ENCODE peak calls at places on chromosomes 4 and X, in eight cellular contexts. One of them, this sample, is unnamed.
A peak's percentile ranks its signal among the peaks of the same experiment; 100 is the strongest.

GRCh38 chr4:65046496-65047101 is 623.7 kb downstream of the EPHA5 start:
- DNase-seq in HCT116: no peak
- DNase-seq in AG09309: no peak
- DNase-seq in heart left ventricle: no peak
- DNase-seq in aorta: no peak
- DNase-seq in BE2C: peak; percentile 13
- DNase-seq in A549: peak; percentile 29
- DNase-seq in lower leg skin: peak; percentile 16
- DNase-seq in this sample: no peak

GRCh38 chr4:74334636-74335035 is 26.4 kb downstream of the EPGN start:
- DNase-seq in lower leg skin: no peak
- DNase-seq in AG09309: no peak
- DNase-seq in heart left ventricle: no peak
- DNase-seq in A549: no peak
- DNase-seq in BE2C: no peak
- DNase-seq in aorta: no peak
- DNase-seq in HCT116: no peak
- DNase-seq in this sample: no peak

GRCh38 chr4:146548443-146548842 is 26.7 kb upstream of the SLC10A7 start:
- DNase-seq in HCT116: no peak
- DNase-seq in BE2C: no peak
- DNase-seq in aorta: no peak
- DNase-seq in A549: no peak
- DNase-seq in lower leg skin: no peak
- DNase-seq in heart left ventricle: no peak
- DNase-seq in AG09309: no peak
- DNase-seq in this sample: no peak

GRCh38 chrX:153476628-153477027 is 6.3 kb upstream of the HAUS7 start:
- DNase-seq in aorta: peak; percentile 90
- DNase-seq in heart left ventricle: peak; percentile 64
- DNase-seq in lower leg skin: no peak
- DNase-seq in AG09309: no peak
- DNase-seq in HCT116: no peak
- DNase-seq in BE2C: peak; percentile 75
- DNase-seq in A549: no peak
- DNase-seq in this sample: no peak

GRCh38 chr4:4502694-4503311 is 39.0 kb downstream of the STX18 start:
- DNase-seq in A549: no peak
- DNase-seq in HCT116: no peak
- DNase-seq in lower leg skin: no peak
- DNase-seq in heart left ventricle: no peak
- DNase-seq in AG09309: no peak
- DNase-seq in BE2C: no peak
- DNase-seq in aorta: no peak
- DNase-seq in this sample: no peak

GRCh38 chr4:44425614-44426208 is 22.9 kb downstream of the KCTD8 start:
- DNase-seq in A549: peak; percentile 21
- DNase-seq in HCT116: no peak
- DNase-seq in lower leg skin: no peak
- DNase-seq in AG09309: no peak
- DNase-seq in heart left ventricle: no peak
- DNase-seq in BE2C: peak; percentile 11
- DNase-seq in aorta: no peak
- DNase-seq in this sample: no peak

GRCh38 chr4:170259631-170260153 is 169.9 kb upstream of the AADAT start:
- DNase-seq in aorta: peak; percentile 58
- DNase-seq in lower leg skin: peak; percentile 71
- DNase-seq in BE2C: peak; percentile 90
- DNase-seq in HCT116: peak; percentile 93
- DNase-seq in A549: peak; percentile 86
- DNase-seq in heart left ventricle: peak; percentile 23
- DNase-seq in AG09309: peak; percentile 1
- DNase-seq in this sample: peak; percentile 53

GRCh38 chr4:174929346-174929745 is 11.2 kb downstream of the ADAM29 start:
- DNase-seq in AG09309: no peak
- DNase-seq in aorta: no peak
- DNase-seq in HCT116: no peak
- DNase-seq in lower leg skin: no peak
- DNase-seq in heart left ventricle: no peak
- DNase-seq in BE2C: no peak
- DNase-seq in A549: no peak
- DNase-seq in this sample: no peak

GRCh38 chr4:10670346-10670745 is 14.2 kb downstream of the CLNK start:
- DNase-seq in AG09309: no peak
- DNase-seq in BE2C: no peak
- DNase-seq in A549: no peak
- DNase-seq in aorta: no peak
- DNase-seq in lower leg skin: no peak
- DNase-seq in heart left ventricle: no peak
- DNase-seq in HCT116: no peak
- DNase-seq in this sample: no peak

GRCh38 chr4:74056858-74057562 is 18.5 kb upstream of the CXCL3 start:
- DNase-seq in AG09309: peak; percentile 80
- DNase-seq in HCT116: peak; percentile 68
- DNase-seq in A549: peak; percentile 71
- DNase-seq in aorta: no peak
- DNase-seq in heart left ventricle: no peak
- DNase-seq in lower leg skin: no peak
- DNase-seq in BE2C: no peak
- DNase-seq in this sample: no peak

GRCh38 chrX:1423215-1423614 is 29.5 kb downstream of the ASMTL start:
- DNase-seq in BE2C: no peak
- DNase-seq in HCT116: no peak
- DNase-seq in AG09309: no peak
- DNase-seq in lower leg skin: no peak
- DNase-seq in heart left ventricle: no peak
- DNase-seq in aorta: peak; percentile 3
- DNase-seq in A549: no peak
- DNase-seq in this sample: peak; percentile 1

GRCh38 chr4:77146426-77147399 is 10.3 kb upstream of the CCNG2 start:
- DNase-seq in A549: peak; percentile 15
- DNase-seq in HCT116: no peak
- DNase-seq in BE2C: no peak
- DNase-seq in aorta: no peak
- DNase-seq in lower leg skin: no peak
- DNase-seq in AG09309: no peak
- DNase-seq in heart left ventricle: no peak
- DNase-seq in this sample: no peak

GRCh38 chr4:125735107-125735506 is 420.4 kb downstream of the FAT4 start:
- DNase-seq in heart left ventricle: no peak
- DNase-seq in HCT116: no peak
- DNase-seq in A549: peak; percentile 83
- DNase-seq in aorta: no peak
- DNase-seq in AG09309: peak; percentile 69
- DNase-seq in lower leg skin: peak; percentile 18
- DNase-seq in BE2C: no peak
- DNase-seq in this sample: no peak

GRCh38 chrX:13088155-13088485 is 43.7 kb upstream of the FAM9C start:
- DNase-seq in heart left ventricle: no peak
- DNase-seq in A549: no peak
- DNase-seq in aorta: no peak
- DNase-seq in HCT116: no peak
- DNase-seq in lower leg skin: no peak
- DNase-seq in AG09309: no peak
- DNase-seq in BE2C: no peak
- DNase-seq in this sample: no peak

GRCh38 chrX:13084611-13085010 is 40.2 kb upstream of the FAM9C start:
- DNase-seq in heart left ventricle: no peak
- DNase-seq in BE2C: no peak
- DNase-seq in A549: no peak
- DNase-seq in AG09309: no peak
- DNase-seq in HCT116: no peak
- DNase-seq in lower leg skin: no peak
- DNase-seq in aorta: no peak
- DNase-seq in this sample: no peak

GRCh38 chrX:13087322-13088154 is 43.1 kb upstream of the FAM9C start:
- DNase-seq in lower leg skin: no peak
- DNase-seq in BE2C: no peak
- DNase-seq in AG09309: no peak
- DNase-seq in heart left ventricle: no peak
- DNase-seq in HCT116: no peak
- DNase-seq in A549: peak; percentile 39
- DNase-seq in aorta: no peak
- DNase-seq in this sample: no peak

GRCh38 chrX:13085533-13085932 is 41.1 kb upstream of the FAM9C start:
- DNase-seq in aorta: no peak
- DNase-seq in BE2C: no peak
- DNase-seq in HCT116: no peak
- DNase-seq in AG09309: no peak
- DNase-seq in lower leg skin: no peak
- DNase-seq in A549: no peak
- DNase-seq in heart left ventricle: no peak
- DNase-seq in this sample: no peak

DNA sequence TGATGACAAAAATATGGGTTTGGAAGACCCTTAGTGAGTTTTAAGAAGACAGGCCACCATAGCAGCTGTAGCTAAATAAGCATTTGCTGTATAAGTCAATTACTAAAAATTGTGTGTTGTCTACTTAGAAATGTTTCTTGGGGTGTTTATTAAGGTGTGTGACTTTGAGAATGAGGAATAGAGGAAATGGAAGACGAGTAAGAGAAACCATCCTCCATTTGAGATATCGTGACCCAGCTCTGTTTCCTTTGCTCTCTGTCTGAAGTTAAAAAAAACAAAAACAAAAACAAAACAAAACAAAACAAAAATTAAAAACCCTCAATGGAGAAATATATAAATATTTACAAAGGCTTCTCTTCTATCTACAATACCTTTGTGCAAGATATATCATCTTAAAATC is 41.7 kb upstream of the FAM9C start:
- DNase-seq in aorta: no peak
- DNase-seq in heart left ventricle: no peak
- DNase-seq in A549: no peak
- DNase-seq in BE2C: no peak
- DNase-seq in lower leg skin: no peak
- DNase-seq in HCT116: no peak
- DNase-seq in AG09309: no peak
- DNase-seq in this sample: no peak
- H3K4me3 ChIP-seq in aorta: no peak overlapping the region
- H3K4me3 ChIP-seq in heart left ventricle: no peak overlapping the region
- H3K4me3 ChIP-seq in A549: no peak overlapping the region
- H3K4me3 ChIP-seq in BE2C: no peak overlapping the region
- H3K4me3 ChIP-seq in lower leg skin: no peak overlapping the region
- H3K4me3 ChIP-seq in HCT116: no peak overlapping the region
- H3K4me3 ChIP-seq in AG09309: no peak overlapping the region
- H3K4me3 ChIP-seq in this sample: no peak overlapping the region

DNA sequence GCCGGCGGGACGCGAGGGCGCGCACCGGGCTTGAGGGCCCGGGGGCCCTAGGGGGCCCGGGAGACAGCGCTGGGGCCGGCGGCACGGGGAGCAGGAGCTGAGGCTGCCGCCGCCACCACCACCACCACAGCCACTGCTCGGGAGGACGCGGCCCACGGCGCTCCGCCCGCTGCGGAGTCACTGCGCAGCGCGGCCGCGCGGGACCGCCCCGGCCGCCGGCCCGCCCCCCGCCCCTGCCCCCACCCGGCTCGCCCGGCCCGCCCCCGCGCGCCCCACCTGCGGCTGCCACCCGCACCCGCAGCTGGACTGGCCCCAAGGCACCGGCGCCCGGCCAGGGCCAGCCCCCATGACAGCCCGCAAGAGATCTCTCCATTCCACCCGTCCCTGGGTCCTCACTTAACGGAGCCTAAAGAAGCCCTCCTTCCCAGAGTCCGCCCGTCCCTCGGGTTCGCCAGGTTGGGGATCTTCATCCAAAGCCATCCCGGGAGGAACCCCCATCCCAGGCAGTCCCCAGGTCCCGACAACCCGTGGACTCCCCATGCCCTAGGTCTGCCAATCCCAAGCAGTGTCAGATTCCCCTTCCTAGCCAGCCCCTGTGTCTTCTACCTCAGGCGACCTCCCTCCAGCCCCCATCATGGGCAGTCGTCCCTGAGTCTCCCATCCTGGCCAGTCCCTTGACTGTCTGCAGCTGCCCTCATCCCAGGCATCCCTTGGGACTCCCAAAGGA is 40.0 kb upstream of the IQSEC2 start:
- DNase-seq in lower leg skin: no peak
- DNase-seq in HCT116: no peak
- DNase-seq in AG09309: no peak
- DNase-seq in BE2C: peak; percentile 15
- DNase-seq in A549: no peak
- DNase-seq in heart left ventricle: peak; percentile 19
- DNase-seq in aorta: no peak
- DNase-seq in this sample: peak; percentile 45
- H3K4me3 ChIP-seq in lower leg skin: peak overlapping the region; percentile 36
- H3K4me3 ChIP-seq in HCT116: peak overlapping the region; percentile 57
- H3K4me3 ChIP-seq in AG09309: peak overlapping the region; percentile 47
- H3K4me3 ChIP-seq in BE2C: no peak overlapping the region
- H3K4me3 ChIP-seq in A549: peak overlapping the region; percentile 89
- H3K4me3 ChIP-seq in heart left ventricle: peak overlapping the region; percentile 49
- H3K4me3 ChIP-seq in aorta: peak overlapping the region; percentile 71
- H3K4me3 ChIP-seq in this sample: peak overlapping the region; percentile 65

DNA sequence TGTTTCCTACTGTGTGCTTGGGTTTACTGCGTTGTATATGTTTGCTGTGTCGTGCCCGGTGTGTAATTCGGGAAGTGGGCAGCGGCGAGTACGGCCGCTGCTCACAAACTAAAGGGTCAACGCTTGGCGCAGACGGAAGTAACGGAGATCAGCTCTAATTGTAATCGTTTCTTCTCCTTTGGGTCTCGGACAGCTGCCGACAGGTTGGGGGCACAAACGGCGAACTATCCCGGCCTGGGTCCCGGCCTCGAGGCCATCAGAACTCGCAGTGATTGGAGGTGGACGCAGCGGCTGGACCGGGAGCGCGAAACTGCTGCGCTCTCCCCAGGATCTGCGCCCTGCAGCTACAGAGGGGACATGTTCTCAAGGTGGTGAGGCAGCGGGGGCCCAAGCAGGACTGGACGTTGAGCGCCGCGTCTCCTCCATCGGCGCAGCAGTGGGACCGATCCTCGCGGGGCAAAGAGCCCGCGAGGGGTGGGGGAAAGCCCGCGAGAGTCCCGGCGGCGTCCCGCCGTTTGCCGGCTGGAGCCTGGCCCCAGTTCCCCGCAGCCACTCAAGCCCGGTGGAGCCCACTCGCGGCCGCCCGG is 516 bp upstream of the ZIC3 start:
- DNase-seq in A549: no peak
- DNase-seq in HCT116: no peak
- DNase-seq in AG09309: no peak
- DNase-seq in lower leg skin: no peak
- DNase-seq in BE2C: no peak
- DNase-seq in aorta: no peak
- DNase-seq in heart left ventricle: no peak
- DNase-seq in this sample: no peak
- H3K4me3 ChIP-seq in A549: no peak overlapping the region
- H3K4me3 ChIP-seq in HCT116: no peak overlapping the region
- H3K4me3 ChIP-seq in AG09309: peak overlapping the region; percentile 18
- H3K4me3 ChIP-seq in lower leg skin: peak overlapping the region; percentile 12
- H3K4me3 ChIP-seq in BE2C: no peak overlapping the region
- H3K4me3 ChIP-seq in aorta: peak overlapping the region; percentile 17
- H3K4me3 ChIP-seq in heart left ventricle: peak overlapping the region; percentile 18
- H3K4me3 ChIP-seq in this sample: peak overlapping the region; percentile 55

DNA sequence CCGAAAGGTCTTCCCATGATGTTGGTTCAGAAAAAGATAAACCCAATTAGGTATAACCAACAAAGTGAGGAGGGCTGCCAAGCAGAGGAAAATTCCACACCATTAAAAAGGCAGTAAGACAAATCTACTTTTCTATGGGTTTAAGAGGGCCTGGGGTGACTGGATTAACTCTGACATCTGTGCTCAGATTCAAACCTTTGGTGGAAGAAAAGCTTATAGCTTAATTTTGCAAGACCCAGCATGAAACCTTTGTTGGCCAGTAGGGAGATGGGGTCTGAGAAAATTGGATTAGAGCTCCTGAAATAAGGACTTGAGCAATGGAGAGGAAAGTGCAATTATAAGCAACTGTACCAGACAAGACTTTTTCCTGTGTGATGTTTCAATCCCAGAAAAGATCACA is 104.2 kb downstream of the KDR start:
- DNase-seq in A549: no peak
- DNase-seq in BE2C: no peak
- DNase-seq in AG09309: no peak
- DNase-seq in lower leg skin: no peak
- DNase-seq in HCT116: no peak
- DNase-seq in aorta: no peak
- DNase-seq in heart left ventricle: no peak
- DNase-seq in this sample: no peak
- H3K4me3 ChIP-seq in A549: no peak overlapping the region
- H3K4me3 ChIP-seq in BE2C: no peak overlapping the region
- H3K4me3 ChIP-seq in AG09309: no peak overlapping the region
- H3K4me3 ChIP-seq in lower leg skin: no peak overlapping the region
- H3K4me3 ChIP-seq in HCT116: no peak overlapping the region
- H3K4me3 ChIP-seq in aorta: no peak overlapping the region
- H3K4me3 ChIP-seq in heart left ventricle: no peak overlapping the region
- H3K4me3 ChIP-seq in this sample: no peak overlapping the region